ENCODE peak calls at places on chromosomes 12 and 14, in seven cellular contexts. C is nephron progenitor cell; K is cardiac fibroblast; X is PC-9; E is coronary artery; D is activated T-helper 2 cell treated with anti-CD3 and anti-CD28 coated beads, Interferon-gamma antibody, Interleukin-2, Interleukin-4, amounts not matched to agents 10 μg/mL and 5 μg/mL and 100 μg/mL, durations not matched to agents 14 hours and 24 hours and 36 hours; Q is PC-3. L is an unnamed sample.

GRCh38 chr12:15629761-15630160 is 159.4 kb downstream of the EPS8 start:
- DNase-seq in D (no peak), C (no peak), K (peak), X (no peak), Q (peak), E (no peak), L (no peak)

GRCh38 chr14:75025082-75025481 is 22.4 kb downstream of the EIF2B2 start:
- DNase-seq in C (no peak), K (peak), D (no peak), X (no peak), E (no peak), Q (peak), L (no peak)

GRCh38 chr12:52942056-52942913 is 6.6 kb upstream of the KRT18 start:
- DNase-seq in E (no peak), D (no peak), K (no peak), C (no peak), Q (no peak), X (no peak), L (no peak)

GRCh38 chr12:49187184-49187583 is 1.7 kb downstream of the TUBA1A start:
- DNase-seq in Q (no peak), K (peak), D (no peak), C (no peak), E (no peak), X (no peak), L (no peak)

GRCh38 chr12:104578453-104578852 is 121.7 kb downstream of the CHST11 start:
- DNase-seq in C (no peak), K (peak), E (no peak), Q (peak), X (no peak), D (no peak), L (no peak)

GRCh38 chr12:108666326-108666995 is 32.8 kb upstream of the SELPLG start:
- DNase-seq in C (no peak), Q (no peak), D (no peak), K (peak), X (no peak), E (peak), L (no peak)

GRCh38 chr12:71755146-71755892 is 656 bp downstream of the RAB21 start:
- DNase-seq in C (no peak), X (peak), D (no peak), Q (peak), E (peak), K (peak), L (peak)

GRCh38 chr12:8699714-8700113 is 1.9 kb downstream of the RIMKLB start:
- DNase-seq in D (no peak), K (no peak), E (no peak), Q (no peak), X (no peak), C (no peak), L (no peak)

GRCh38 chr12:76611533-76611932 is 52.0 kb upstream of the OSBPL8 start:
- DNase-seq in C (no peak), D (no peak), Q (peak), X (peak), K (peak), E (no peak), L (peak)

GRCh38 chr12:29053567-29053966 is 95.5 kb upstream of the FAR2 start:
- DNase-seq in X (no peak), E (no peak), K (no peak), C (no peak), D (no peak), Q (peak), L (no peak)

GRCh38 chr14:66381765-66382164 is 104.4 kb upstream of the CCDC196 start:
- DNase-seq in C (no peak), K (no peak), E (no peak), Q (no peak), X (peak), D (no peak), L (no peak)

GRCh38 chr12:63304844-63305243 is 153.8 kb upstream of the AVPR1A start:
- DNase-seq in K (no peak), C (no peak), D (no peak), Q (no peak), E (no peak), X (no peak), L (no peak)

GRCh38 chr12:39723831-39724230 is 104.2 kb upstream of the ABCD2 start:
- DNase-seq in X (no peak), D (no peak), K (peak), C (no peak), E (no peak), Q (peak), L (peak)